ENCODE peak calls at places on chromosome 3, in ten cellular contexts. D, L, B, F, I, H, T, C, M and U are unnamed samples.

GRCh38 chr3:151971814-151972579 is 98.6 kb downstream of the SUCNR1 start:
- DNase-seq in B (no peak), C (peak; percentile 21), I (no peak), T (no peak), H (no peak), D (no peak), M (no peak), F (no peak), L (no peak), U (no peak)

GRCh38 chr3:112746675-112747276 is 99.9 kb downstream of the CD200R1L start:
- DNase-seq in F (no peak), M (no peak), B (no peak), L (no peak), C (peak; percentile 81), I (peak; percentile 89), D (no peak), T (peak; percentile 59), H (no peak), U (no peak)

GRCh38 chr3:159787191-159787590 is 201.4 kb upstream of the IL12A start:
- DNase-seq in I (peak; percentile 87), L (no peak), F (no peak), B (no peak), C (peak; percentile 90), D (no peak), M (no peak), H (no peak), T (peak; percentile 34), U (no peak)

GRCh38 chr3:66709464-66710058 is 208.7 kb upstream of the LRIG1 start:
- DNase-seq in C (no peak), L (no peak), D (no peak), B (no peak), H (no peak), M (no peak), F (no peak), I (no peak), T (no peak), U (no peak)

GRCh38 chr3:176776622-176777021 is 420.7 kb downstream of the TBL1XR1 start:
- DNase-seq in H (no peak), L (no peak), B (no peak), F (no peak), C (no peak), M (no peak), T (no peak), D (no peak), I (no peak), U (no peak)

GRCh38 chr3:3127432-3128010 is 781 bp downstream of the TRNT1 start:
- DNase-seq in B (no peak), C (peak; percentile 15), I (no peak), H (peak; percentile 32), D (no peak), F (no peak), L (no peak), T (no peak), M (peak; percentile 28), U (peak; percentile 18)

GRCh38 chr3:181105636-181106035 is 116.1 kb upstream of the DNAJC19 start:
- DNase-seq in C (no peak), I (no peak), L (no peak), H (no peak), F (no peak), B (no peak), D (no peak), T (no peak), M (no peak), U (no peak)

GRCh38 chr3:14256046-14256445 is 77.4 kb downstream of the LSM3 start:
- DNase-seq in B (no peak), M (no peak), L (no peak), D (no peak), T (no peak), I (no peak), H (no peak), F (peak; percentile 8), C (no peak), U (no peak)

GRCh38 chr3:21562225-21562624 is 188.8 kb downstream of the ZNF385D start:
- DNase-seq in T (no peak), M (no peak), H (no peak), C (peak; percentile 20), B (no peak), D (no peak), F (no peak), L (no peak), I (peak; percentile 14), U (no peak)

GRCh38 chr3:49701388-49702077 is 12.2 kb downstream of the RNF123 start:
- DNase-seq in D (no peak), I (no peak), L (peak; percentile 36), F (no peak), T (no peak), B (peak; percentile 74), M (no peak), C (no peak), H (no peak), U (no peak)

GRCh38 chr3:58528629-58529028 is 8.4 kb downstream of the ACOX2 start:
- DNase-seq in F (peak; percentile 42), I (peak; percentile 78), H (no peak), L (peak; percentile 78), D (peak; percentile 41), M (no peak), T (no peak), C (peak; percentile 57), B (no peak), U (no peak)

GRCh38 chr3:58209933-58210332 is 839 bp downstream of the DNASE1L3 start:
- DNase-seq in F (no peak), T (no peak), I (no peak), B (no peak), M (no peak), H (no peak), D (no peak), L (no peak), C (no peak), U (no peak)

GRCh38 chr3:55565516-55565915 is 78.4 kb upstream of the WNT5A start:
- DNase-seq in T (no peak), F (no peak), M (no peak), D (no peak), L (no peak), I (no peak), C (no peak), B (no peak), H (no peak), U (no peak)
- TF ChIP-seq CTCF in T (no peak), F (no peak), M (no peak), D (no peak), L (no peak), I (no peak), C (no peak), B (no peak), H (no peak), U (no peak)

DNA sequence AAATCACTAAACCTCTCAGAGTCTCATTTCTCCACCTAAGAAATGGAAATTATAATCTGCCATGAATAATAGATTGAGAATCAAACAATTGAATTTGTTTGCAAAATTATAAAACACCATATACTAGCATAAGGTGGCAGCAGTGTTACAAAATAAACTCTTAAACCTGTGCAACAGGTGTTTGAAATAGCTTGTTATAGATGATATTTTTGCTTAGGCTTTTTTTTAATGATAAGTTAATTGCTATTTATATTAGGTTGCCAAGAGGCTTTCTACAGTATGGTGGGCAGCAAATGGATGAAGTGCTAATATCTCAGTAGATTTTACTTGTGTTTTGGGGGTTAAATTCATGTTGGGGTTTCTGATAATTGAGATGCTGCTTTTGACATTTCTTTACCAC is 19.5 kb downstream of the NR1D2 start:
- DNase-seq in L (no peak), C (no peak), H (no peak), I (no peak), M (no peak), D (no peak), T (no peak), F (no peak), B (no peak), U (no peak)
- TF ChIP-seq CTCF in L (no peak), C (no peak), H (no peak), I (no peak), M (no peak), D (no peak), T (no peak), F (no peak), B (no peak), U (no peak)

GRCh38 chr3:170357920-170358854 is 672 bp downstream of the SKIL start:
- DNase-seq in T (no peak), D (no peak), L (peak; percentile 87), C (peak; percentile 71), F (no peak), I (peak; percentile 68), B (peak; percentile 67), H (peak; percentile 61), M (peak; percentile 76), U (peak; percentile 50)

GRCh38 chr3:170359178-170359704 is 1.7 kb downstream of the SKIL start:
- DNase-seq in C (no peak), I (no peak), T (no peak), M (no peak), L (no peak), F (no peak), D (no peak), H (no peak), B (no peak), U (no peak)

GRCh38 chr3:170356596-170357175 is 829 bp upstream of the SKIL start:
- DNase-seq in H (peak; percentile 87), B (peak; percentile 94), I (peak; percentile 88), L (peak; percentile 92), M (peak; percentile 68), D (no peak), F (no peak), T (peak; percentile 37), C (peak; percentile 83), U (peak; percentile 84)

GRCh38 chr3:170355738-170356595 is 1.5 kb upstream of the SKIL start:
- DNase-seq in D (no peak), H (peak; percentile 43), C (peak; percentile 66), L (peak; percentile 56), B (peak; percentile 43), T (no peak), I (peak; percentile 69), M (peak; percentile 40), F (no peak), U (no peak)

DNA sequence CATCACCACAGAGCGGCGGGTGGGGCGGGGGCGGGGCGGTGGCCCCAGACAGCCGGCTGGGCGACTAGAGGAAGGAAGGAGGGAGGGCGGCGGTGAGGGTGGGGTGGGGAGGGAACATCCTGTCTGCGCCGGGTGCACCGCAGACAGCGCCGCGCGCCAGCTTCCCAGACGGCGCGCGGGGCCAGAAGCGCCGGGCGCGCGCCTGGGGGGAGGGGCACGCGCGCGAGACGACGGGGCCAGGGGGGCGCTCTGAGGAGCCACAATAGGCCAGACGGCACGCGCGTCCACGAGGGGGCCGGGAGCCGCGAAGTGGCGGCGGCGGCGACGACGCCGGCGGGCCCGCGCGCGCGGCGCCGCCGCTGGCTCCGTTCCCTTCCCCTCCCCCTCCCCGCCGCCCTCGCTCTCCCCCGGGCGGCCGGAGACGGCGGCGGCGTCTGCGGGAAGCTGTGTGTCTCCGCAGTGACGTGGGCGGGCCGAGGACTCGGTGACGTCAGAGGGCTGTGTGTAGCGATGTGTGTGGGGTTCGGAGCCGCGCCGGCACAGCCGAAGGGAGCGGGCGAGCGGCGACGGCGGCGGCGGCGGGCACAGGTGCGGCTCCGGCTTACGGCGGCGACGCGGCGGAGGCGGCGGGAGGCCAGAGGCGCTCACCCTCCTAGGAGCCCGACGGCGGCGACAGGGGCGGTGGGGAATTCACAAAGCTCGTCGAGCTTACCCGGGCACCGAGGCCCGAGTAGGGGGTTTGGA is at the start of gene SKIL:
- DNase-seq in M (peak; percentile 98), F (peak; percentile 93), L (peak; percentile 99), B (peak; percentile 92), H (peak; percentile 89), C (peak; percentile 97), T (peak; percentile 79), I (peak; percentile 98), D (peak; percentile 82), U (peak; percentile 89)
- TF ChIP-seq CTCF in M (peak; percentile 15), F (no peak), L (peak; percentile 6), B (no peak), H (no peak), C (no peak), T (peak; percentile 17), I (no peak), D (no peak), U (peak; percentile 18)

GRCh38 chr3:44418549-44418948 is 58.9 kb downstream of the ZNF445 start:
- DNase-seq in L (no peak), M (no peak), B (no peak), T (no peak), C (no peak), H (no peak), I (no peak), F (no peak), D (no peak), U (no peak)
- TF ChIP-seq CTCF in L (no peak), M (no peak), B (peak; percentile 63), T (peak; percentile 18), C (peak; percentile 28), H (no peak), I (peak; percentile 41), F (peak; percentile 16), D (peak; percentile 21), U (no peak)